ENCODE peak calls at places on chromosomes 5 and 9, in ten cellular contexts. Y is heart left ventricle, L is RWPE1, F is kidney, B is A549, C is astrocyte, P is prostate gland, A is breast epithelium, H is OCI-LY7, W is endothelial cell. X is an unnamed sample.
A peak's percentile ranks its signal among the peaks of the same experiment; 100 is the strongest.

GRCh38 chr5:147092044-147092443 is 142.8 kb upstream of the STK32A start:
- DNase-seq in Y (no peak), L (no peak), F (no peak), B (no peak), C (no peak), P (no peak), A (no peak), H (no peak), W (no peak), X (no peak)

GRCh38 chr5:86986837-86987236 is 280.8 kb upstream of the RASA1 start:
- DNase-seq in Y (no peak), L (peak; percentile 27), F (no peak), B (no peak), C (no peak), P (no peak), A (no peak), H (no peak), W (no peak), X (no peak)

GRCh38 chr5:43691275-43691674 is 88.3 kb downstream of the NNT start:
- DNase-seq in Y (no peak), L (no peak), F (no peak), B (no peak), C (no peak), P (no peak), A (no peak), H (no peak), W (no peak), X (no peak)

GRCh38 chr5:155082401-155082800 is 68.8 kb downstream of the KIF4B start:
- DNase-seq in Y (no peak), L (peak; percentile 90), F (no peak), B (peak; percentile 43), C (peak; percentile 84), P (no peak), A (no peak), H (no peak), W (no peak), X (no peak)

GRCh38 chr5:179786861-179787260 is 6.9 kb upstream of the LTC4S start:
- DNase-seq in Y (peak; percentile 6), L (no peak), F (no peak), B (no peak), C (no peak), P (no peak), A (no peak), H (no peak), W (no peak), X (no peak)

GRCh38 chr9:127223810-127224177 is 40.8 kb upstream of the GARNL3 start:
- DNase-seq in Y (no peak), L (no peak), F (peak; percentile 80), B (no peak), C (no peak), P (no peak), A (no peak), H (no peak), W (peak; percentile 18), X (no peak)

GRCh38 chr5:88613051-88613450 is 269.9 kb downstream of the MEF2C start:
- DNase-seq in Y (no peak), L (no peak), F (no peak), B (no peak), C (no peak), P (no peak), A (no peak), H (no peak), W (no peak), X (no peak)

GRCh38 chr9:87681271-87682061 is 44.5 kb upstream of the CTSL start:
- DNase-seq in Y (no peak), L (no peak), F (no peak), B (no peak), C (no peak), P (no peak), A (no peak), H (no peak), W (no peak), X (no peak)

GRCh38 chr9:36436909-36437308 is 36.8 kb upstream of the RNF38 start:
- DNase-seq in Y (peak; percentile 68), L (no peak), F (no peak), B (no peak), C (no peak), P (no peak), A (no peak), H (no peak), W (no peak), X (no peak)

GRCh38 chr9:94912700-94913249 is 186.3 kb downstream of the AOPEP start:
- DNase-seq in Y (no peak), L (peak; percentile 98), F (no peak), B (peak; percentile 93), C (peak; percentile 95), P (no peak), A (no peak), H (no peak), W (no peak), X (no peak)

GRCh38 chr5:81081461-81081835 is 121.3 kb downstream of the RASGRF2 start:
- DNase-seq in Y (peak; percentile 30), L (no peak), F (no peak), B (no peak), C (peak; percentile 51), P (no peak), A (no peak), H (no peak), W (no peak), X (no peak)

GRCh38 chr5:21654-22233 is 70.2 kb upstream of the PLEKHG4B start:
- DNase-seq in Y (no peak), L (peak; percentile 24), F (no peak), B (peak; percentile 49), C (no peak), P (no peak), A (no peak), H (peak; percentile 27), W (no peak), X (no peak)

GRCh38 chr5:32852535-32852934 is 141.4 kb downstream of the NPR3 start:
- DNase-seq in Y (peak; percentile 38), L (no peak), F (no peak), B (peak; percentile 83), C (peak; percentile 82), P (no peak), A (no peak), H (no peak), W (no peak), X (no peak)

DNA sequence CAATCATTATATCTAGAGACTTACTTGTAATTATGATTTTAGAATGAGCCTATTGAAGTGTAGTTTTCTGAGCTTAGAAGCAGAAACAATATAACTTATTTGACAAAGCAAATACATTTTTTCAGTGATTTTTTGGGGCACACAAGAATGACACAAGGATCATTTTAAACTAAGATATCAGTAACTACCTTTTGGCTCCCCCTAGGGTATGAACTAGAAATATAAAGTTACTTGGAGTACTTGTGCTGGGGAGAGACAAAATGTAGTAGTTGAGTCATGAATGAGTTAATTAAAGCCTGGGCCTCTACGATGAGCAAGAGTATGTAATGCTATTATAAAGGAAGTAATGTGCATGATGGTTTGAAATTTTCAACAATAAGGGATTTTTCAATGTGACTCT is 1244.1 kb upstream of the ACO1 start:
- DNase-seq in Y (no peak), L (peak; percentile 35), F (no peak), B (peak; percentile 7), C (peak; percentile 45), P (no peak), A (no peak), H (peak; percentile 22), W (no peak), X (no peak)
- TF ChIP-seq CTCF in Y (no peak), L (peak; percentile 36), F (no peak), B (peak; percentile 15), C (peak; percentile 39), P (peak; percentile 5), A (no peak), H (peak; percentile 72), W (peak; percentile 47), X (no peak)

GRCh38 chr9:128399851-128400250 is 20.8 kb upstream of the CERCAM start:
- DNase-seq in Y (no peak), L (no peak), F (no peak), B (no peak), C (no peak), P (no peak), A (no peak), H (no peak), W (no peak), X (no peak)
- TF ChIP-seq CTCF in Y (no peak), L (no peak), F (no peak), B (no peak), C (no peak), P (no peak), A (no peak), H (no peak), W (no peak), X (no peak)

GRCh38 chr5:141150993-141151325 is 1.1 kb downstream of the PCDHB6 start:
- DNase-seq in Y (no peak), L (no peak), F (no peak), B (no peak), C (no peak), P (no peak), A (no peak), H (no peak), W (no peak), X (no peak)

GRCh38 chr5:141149812-141150211 is at the start of gene PCDHB6:
- DNase-seq in Y (no peak), L (peak; percentile 26), F (no peak), B (peak; percentile 56), C (no peak), P (no peak), A (no peak), H (no peak), W (no peak), X (no peak)

GRCh38 chr5:141155540-141156374 is 5.9 kb downstream of the PCDHB6 start:
- DNase-seq in Y (no peak), L (no peak), F (no peak), B (peak; percentile 29), C (no peak), P (no peak), A (no peak), H (no peak), W (peak; percentile 44), X (no peak)

GRCh38 chr5:141150215-141150992 is 547 bp downstream of the PCDHB6 start:
- DNase-seq in Y (no peak), L (no peak), F (no peak), B (no peak), C (no peak), P (no peak), A (no peak), H (no peak), W (no peak), X (no peak)
- TF ChIP-seq CTCF in Y (no peak), L (no peak), F (no peak), B (no peak), C (no peak), P (no peak), A (no peak), H (no peak), W (no peak), X (no peak)

GRCh38 chr9:131018621-131019020 is 9.6 kb downstream of the LAMC3 start:
- DNase-seq in Y (no peak), L (peak; percentile 51), F (no peak), B (peak; percentile 31), C (no peak), P (no peak), A (no peak), H (no peak), W (no peak), X (no peak)
- TF ChIP-seq CTCF in Y (no peak), L (peak; percentile 38), F (no peak), B (no peak), C (peak; percentile 12), P (no peak), A (no peak), H (peak; percentile 39), W (peak; percentile 32), X (no peak)

X was measured in CD14-positive monocyte.